ENCODE peak calls at places on chromosome 9, in eight cellular contexts. L, D, O, E, V, F, W and Z are unnamed samples.

GRCh38 chr9:28941856-28942255 is 1368.6 kb upstream of the C9orf72 start:
- DNase-seq in L (no peak), E (no peak), O (no peak), F (no peak), V (peak; percentile 47), W (no peak), D (no peak), Z (no peak)

GRCh38 chr9:131030978-131031641 is 22.1 kb downstream of the LAMC3 start:
- DNase-seq in L (no peak), E (no peak), W (no peak), V (no peak), F (no peak), D (peak; percentile 72), O (no peak), Z (no peak)

GRCh38 chr9:130451509-130452388 is 7.0 kb downstream of the ASS1 start:
- DNase-seq in D (peak; percentile 67), O (no peak), E (no peak), V (peak; percentile 81), F (peak; percentile 81), L (peak; percentile 61), W (peak; percentile 89), Z (peak; percentile 87)

GRCh38 chr9:91727972-91728371 is 222.1 kb downstream of the ROR2 start:
- DNase-seq in E (no peak), F (no peak), O (no peak), W (no peak), V (no peak), D (peak; percentile 28), L (no peak), Z (no peak)

GRCh38 chr9:21558627-21559401 is 76.7 kb upstream of the IFNE start:
- DNase-seq in D (no peak), F (no peak), W (peak; percentile 26), V (peak; percentile 50), E (no peak), L (no peak), O (no peak), Z (no peak)

GRCh38 chr9:127943746-127944145 is 6.1 kb upstream of the DPM2 start:
- DNase-seq in W (peak; percentile 87), V (peak; percentile 95), E (no peak), O (peak; percentile 79), D (peak; percentile 82), L (peak; percentile 61), F (peak; percentile 92), Z (peak; percentile 87)

GRCh38 chr9:120841930-120842684 is 615 bp downstream of the PSMD5 start:
- DNase-seq in V (peak; percentile 29), L (no peak), E (no peak), W (no peak), O (no peak), F (no peak), D (no peak), Z (peak; percentile 16)

GRCh38 chr9:136794281-136795026 is 1.7 kb upstream of the CCDC183 start:
- DNase-seq in W (no peak), E (no peak), V (no peak), D (no peak), L (no peak), O (no peak), F (no peak), Z (no peak)

GRCh38 chr9:95015569-95015968 is 289.1 kb downstream of the AOPEP start:
- DNase-seq in D (no peak), V (no peak), F (no peak), W (no peak), E (no peak), L (no peak), O (no peak), Z (no peak)

GRCh38 chr9:95017661-95018060 is 291.2 kb downstream of the AOPEP start:
- DNase-seq in V (no peak), E (no peak), D (no peak), O (no peak), F (no peak), W (no peak), L (no peak), Z (no peak)

GRCh38 chr9:95021166-95021886 is 294.8 kb downstream of the AOPEP start:
- DNase-seq in W (no peak), E (no peak), D (no peak), L (no peak), O (no peak), V (no peak), F (no peak), Z (no peak)

GRCh38 chr9:95017062-95017461 is 290.6 kb downstream of the AOPEP start:
- DNase-seq in F (no peak), E (no peak), W (no peak), D (no peak), V (no peak), L (no peak), O (no peak), Z (no peak)

DNA sequence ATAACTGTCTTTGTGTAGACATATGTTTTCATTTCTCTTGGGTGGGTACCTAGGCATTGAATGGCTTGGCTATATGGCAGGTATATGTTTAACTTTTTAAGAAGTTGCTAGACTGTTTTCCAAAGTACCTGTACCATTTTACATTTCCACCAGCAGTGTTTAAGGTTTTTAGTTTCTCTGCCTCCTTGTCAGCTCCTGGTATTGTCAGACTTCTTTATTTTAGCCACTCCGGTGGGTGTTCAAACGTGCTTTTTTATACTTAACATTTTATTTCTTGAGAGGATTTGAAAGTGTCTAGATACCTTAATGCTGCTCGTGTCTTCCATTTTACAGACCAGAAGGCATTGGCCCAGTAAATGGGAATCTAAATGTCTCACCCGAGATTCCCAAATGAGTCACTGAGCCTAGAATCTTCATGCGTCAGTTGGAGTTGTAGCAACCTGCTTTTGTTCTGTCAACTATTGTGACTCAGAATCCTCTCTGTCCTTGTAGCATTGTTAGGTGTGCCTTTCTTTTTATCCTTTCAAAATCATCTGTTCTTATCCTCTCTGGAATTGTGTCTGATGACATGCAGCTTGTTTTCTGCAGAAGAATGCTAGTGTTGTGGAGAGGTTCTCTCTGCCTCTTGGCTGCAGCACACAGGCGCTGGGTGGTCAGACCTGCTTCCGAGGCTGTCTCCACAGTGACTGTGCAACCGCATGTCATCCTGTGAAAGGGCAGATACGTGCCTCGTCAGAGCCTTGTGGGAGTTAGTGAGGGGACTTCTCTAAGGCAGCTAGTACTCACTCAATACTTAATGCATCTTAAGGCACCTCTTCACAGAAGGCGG is 291.8 kb downstream of the AOPEP start:
- DNase-seq in E (peak; percentile 66), W (no peak), V (peak; percentile 20), F (no peak), L (peak; percentile 20), D (peak; percentile 48), O (no peak), Z (no peak)
- TF ChIP-seq POLR2AphosphoS5 in E (no peak), W (peak; percentile 21), V (no peak), F (peak; percentile 37), L (no peak), D (no peak), O (no peak), Z (peak; percentile 33)

GRCh38 chr9:133282454-133283238 is 7.6 kb upstream of the ABO start:
- DNase-seq in D (peak; percentile 46), O (no peak), L (no peak), F (no peak), E (no peak), W (peak; percentile 14), V (peak; percentile 18), Z (peak; percentile 57)

GRCh38 chr9:133278161-133279131 is 3.4 kb upstream of the ABO start:
- DNase-seq in D (peak; percentile 43), V (no peak), L (no peak), E (no peak), W (peak; percentile 24), O (no peak), F (no peak), Z (peak; percentile 5)

GRCh38 chr9:133276923-133277322 is 1.9 kb upstream of the ABO start:
- DNase-seq in F (no peak), O (no peak), V (no peak), W (no peak), D (no peak), E (no peak), L (no peak), Z (peak; percentile 3)

GRCh38 chr9:133277467-133277866 is 2.5 kb upstream of the ABO start:
- DNase-seq in D (no peak), O (no peak), F (no peak), L (no peak), W (no peak), E (no peak), V (no peak), Z (peak; percentile 2)

GRCh38 chr9:133280387-133280786 is 5.4 kb upstream of the ABO start:
- DNase-seq in E (no peak), V (no peak), O (no peak), F (no peak), W (no peak), D (no peak), L (no peak), Z (peak; percentile 14)
- H3K27ac ChIP-seq in E (no peak overlapping the region), V (no peak overlapping the region), O (no peak overlapping the region), F (no peak overlapping the region), W (no peak overlapping the region), D (no peak overlapping the region), L (no peak overlapping the region), Z (peak overlapping the region; percentile 84)

GRCh38 chr9:112380771-112381181 is 868 bp downstream of the HSDL2 start:
- DNase-seq in E (no peak), L (peak; percentile 42), F (peak; percentile 12), W (no peak), D (peak; percentile 16), V (no peak), O (no peak), Z (no peak)

GRCh38 chr9:112382066-112382465 is 2.2 kb downstream of the HSDL2 start:
- DNase-seq in V (no peak), L (no peak), O (no peak), E (no peak), F (no peak), D (no peak), W (no peak), Z (no peak)

GRCh38 chr9:112384690-112385089 is 4.8 kb downstream of the HSDL2 start:
- DNase-seq in L (peak; percentile 56), F (no peak), D (no peak), W (no peak), O (no peak), V (no peak), E (no peak), Z (no peak)

GRCh38 chr9:112384219-112384618 is 4.3 kb downstream of the HSDL2 start:
- DNase-seq in W (no peak), D (no peak), V (no peak), F (no peak), E (no peak), L (no peak), O (no peak), Z (no peak)

DNA sequence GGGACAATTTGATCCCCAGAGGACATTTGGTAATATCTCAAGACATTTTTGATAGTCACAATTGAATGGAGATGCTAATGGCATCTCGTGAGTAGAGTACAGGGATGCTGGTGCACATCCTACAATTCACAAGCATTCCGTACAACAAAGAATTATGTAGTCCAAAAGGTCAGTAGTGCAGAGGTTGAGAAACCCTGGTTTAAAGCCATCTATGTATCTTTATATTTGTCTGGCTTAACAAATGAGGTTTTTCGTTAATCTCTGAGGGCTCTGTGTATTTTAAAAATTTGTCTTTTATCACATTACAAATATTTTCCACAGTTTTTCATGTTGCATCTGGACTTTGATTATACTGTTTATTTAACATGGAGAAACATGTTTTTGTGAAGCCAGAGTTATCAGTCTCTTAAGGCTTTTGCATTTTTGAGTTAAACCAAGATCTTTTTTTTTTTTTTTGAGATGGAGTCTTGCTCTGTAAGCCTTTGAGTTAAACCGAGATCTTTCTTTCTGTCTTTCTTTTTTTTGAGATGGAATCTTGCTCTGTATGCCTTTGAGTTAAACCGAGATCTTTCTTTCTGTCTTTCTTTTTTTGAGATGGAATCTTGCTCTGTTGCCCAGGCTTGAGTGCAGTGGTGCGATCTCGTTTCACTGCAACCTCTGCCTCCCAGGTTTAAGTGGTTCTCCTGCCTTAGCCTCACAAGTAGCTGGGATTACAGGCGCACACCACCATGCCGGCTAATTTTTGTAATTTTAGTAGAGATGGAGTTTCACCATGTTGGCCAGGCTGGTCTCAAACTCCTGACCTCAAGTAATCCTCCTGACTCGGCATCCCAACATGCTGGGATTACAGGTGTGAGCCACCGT is 2.8 kb downstream of the HSDL2 start:
- DNase-seq in V (no peak), E (no peak), W (no peak), D (no peak), O (no peak), F (no peak), L (peak; percentile 88), Z (no peak)
- TF ChIP-seq POLR2AphosphoS5 in V (no peak), E (no peak), W (no peak), D (no peak), O (no peak), F (no peak), L (no peak), Z (no peak)

GRCh38 chr9:89374176-89374575 is 55.9 kb downstream of the SECISBP2 start:
- DNase-seq in L (no peak), E (no peak), F (no peak), O (no peak), V (no peak), W (no peak), D (no peak), Z (no peak)

GRCh38 chr9:89377411-89377810 is 59.1 kb downstream of the SECISBP2 start:
- DNase-seq in E (no peak), F (no peak), W (no peak), L (no peak), O (no peak), V (no peak), D (no peak), Z (no peak)

GRCh38 chr9:89376741-89377140 is 58.4 kb downstream of the SECISBP2 start:
- DNase-seq in D (no peak), E (no peak), V (no peak), W (no peak), F (no peak), L (no peak), O (no peak), Z (no peak)

GRCh38 chr9:89376286-89376685 is 58.0 kb downstream of the SECISBP2 start:
- DNase-seq in O (no peak), E (no peak), D (no peak), F (no peak), W (no peak), V (no peak), L (no peak), Z (no peak)

GRCh38 chr9:89375181-89375760 is 57.0 kb downstream of the SECISBP2 start:
- DNase-seq in L (no peak), O (no peak), W (no peak), V (no peak), F (peak; percentile 85), D (no peak), E (no peak), Z (no peak)
- H3K27ac ChIP-seq in L (no peak overlapping the region), O (no peak overlapping the region), W (peak overlapping the region; percentile 60), V (no peak overlapping the region), F (peak overlapping the region; percentile 78), D (no peak overlapping the region), E (no peak overlapping the region), Z (no peak overlapping the region)